ENCODE peak calls at places on chromosomes 5 and 9, in four cellular contexts. One of them, this sample, is unnamed.
A peak's percentile ranks its signal among the peaks of the same experiment; 100 is the strongest.

GRCh38 chr5:118611332-118611945 is 376.9 kb downstream of the DTWD2 start:
- DNase-seq in AG08395: peak; percentile 62
- DNase-seq in stimulated activated naive CD8-positive, alpha-beta T cell treated with anti-CD3 and anti-CD28 coated beads, Interleukin-15, amount 100 ng/mL, for 72 hours: no peak
- DNase-seq in GM10248: peak; percentile 25
- DNase-seq in this sample: no peak

GRCh38 chr9:123246534-123246933 is 21.9 kb downstream of the STRBP start:
- DNase-seq in GM10248: no peak
- DNase-seq in stimulated activated naive CD8-positive, alpha-beta T cell treated with anti-CD3 and anti-CD28 coated beads, Interleukin-15, amount 100 ng/mL, for 72 hours: no peak
- DNase-seq in AG08395: no peak
- DNase-seq in this sample: no peak

GRCh38 chr5:96658272-96658671 is 3.9 kb upstream of the CAST start:
- DNase-seq in AG08395: no peak
- DNase-seq in GM10248: no peak
- DNase-seq in stimulated activated naive CD8-positive, alpha-beta T cell treated with anti-CD3 and anti-CD28 coated beads, Interleukin-15, amount 100 ng/mL, for 72 hours: no peak
- DNase-seq in this sample: no peak

GRCh38 chr5:125367702-125368101 is 621.3 kb upstream of the ZNF608 start:
- DNase-seq in GM10248: no peak
- DNase-seq in AG08395: peak; percentile 31
- DNase-seq in stimulated activated naive CD8-positive, alpha-beta T cell treated with anti-CD3 and anti-CD28 coated beads, Interleukin-15, amount 100 ng/mL, for 72 hours: no peak
- DNase-seq in this sample: no peak

GRCh38 chr9:137670391-137671195 is 51.8 kb downstream of the EHMT1 start:
- DNase-seq in stimulated activated naive CD8-positive, alpha-beta T cell treated with anti-CD3 and anti-CD28 coated beads, Interleukin-15, amount 100 ng/mL, for 72 hours: no peak
- DNase-seq in GM10248: no peak
- DNase-seq in AG08395: no peak
- DNase-seq in this sample: no peak

GRCh38 chr9:126043691-126044090 is 282.9 kb upstream of the MVB12B start:
- DNase-seq in GM10248: no peak
- DNase-seq in AG08395: no peak
- DNase-seq in stimulated activated naive CD8-positive, alpha-beta T cell treated with anti-CD3 and anti-CD28 coated beads, Interleukin-15, amount 100 ng/mL, for 72 hours: no peak
- DNase-seq in this sample: no peak

GRCh38 chr9:70672136-70672535 is 257.7 kb upstream of the KLF9 start:
- DNase-seq in stimulated activated naive CD8-positive, alpha-beta T cell treated with anti-CD3 and anti-CD28 coated beads, Interleukin-15, amount 100 ng/mL, for 72 hours: no peak
- DNase-seq in GM10248: no peak
- DNase-seq in AG08395: peak; percentile 6
- DNase-seq in this sample: no peak

GRCh38 chr9:87889065-87889881 is 6.6 kb downstream of the SPATA31E1 start:
- DNase-seq in AG08395: no peak
- DNase-seq in stimulated activated naive CD8-positive, alpha-beta T cell treated with anti-CD3 and anti-CD28 coated beads, Interleukin-15, amount 100 ng/mL, for 72 hours: no peak
- DNase-seq in GM10248: no peak
- DNase-seq in this sample: no peak

GRCh38 chr5:149854881-149855280 is 89.7 kb downstream of the PDE6A start:
- DNase-seq in AG08395: no peak
- DNase-seq in GM10248: no peak
- DNase-seq in stimulated activated naive CD8-positive, alpha-beta T cell treated with anti-CD3 and anti-CD28 coated beads, Interleukin-15, amount 100 ng/mL, for 72 hours: no peak
- DNase-seq in this sample: no peak

GRCh38 chr5:143403607-143404415 is at the start of gene NR3C1:
- DNase-seq in AG08395: peak; percentile 80
- DNase-seq in GM10248: peak; percentile 82
- DNase-seq in stimulated activated naive CD8-positive, alpha-beta T cell treated with anti-CD3 and anti-CD28 coated beads, Interleukin-15, amount 100 ng/mL, for 72 hours: peak; percentile 91
- DNase-seq in this sample: peak; percentile 29

GRCh38 chr5:81016116-81016515 is 56.0 kb downstream of the RASGRF2 start:
- DNase-seq in AG08395: no peak
- DNase-seq in stimulated activated naive CD8-positive, alpha-beta T cell treated with anti-CD3 and anti-CD28 coated beads, Interleukin-15, amount 100 ng/mL, for 72 hours: no peak
- DNase-seq in GM10248: no peak
- DNase-seq in this sample: no peak

GRCh38 chr9:12813960-12814876 is 39.4 kb downstream of the LURAP1L start:
- DNase-seq in GM10248: no peak
- DNase-seq in AG08395: peak; percentile 92
- DNase-seq in stimulated activated naive CD8-positive, alpha-beta T cell treated with anti-CD3 and anti-CD28 coated beads, Interleukin-15, amount 100 ng/mL, for 72 hours: no peak
- DNase-seq in this sample: peak; percentile 81

GRCh38 chr9:117019242-117019641 is 332.1 kb downstream of the TRIM32 start:
- DNase-seq in stimulated activated naive CD8-positive, alpha-beta T cell treated with anti-CD3 and anti-CD28 coated beads, Interleukin-15, amount 100 ng/mL, for 72 hours: no peak
- DNase-seq in AG08395: no peak
- DNase-seq in GM10248: no peak
- DNase-seq in this sample: no peak

GRCh38 chr5:104184264-104184663 is 621.7 kb upstream of the NUDT12 start:
- DNase-seq in AG08395: no peak
- DNase-seq in GM10248: no peak
- DNase-seq in stimulated activated naive CD8-positive, alpha-beta T cell treated with anti-CD3 and anti-CD28 coated beads, Interleukin-15, amount 100 ng/mL, for 72 hours: no peak
- DNase-seq in this sample: no peak

GRCh38 chr5:54702470-54702869 is 184.9 kb downstream of the SNX18 start:
- DNase-seq in GM10248: no peak
- DNase-seq in AG08395: no peak
- DNase-seq in stimulated activated naive CD8-positive, alpha-beta T cell treated with anti-CD3 and anti-CD28 coated beads, Interleukin-15, amount 100 ng/mL, for 72 hours: no peak
- DNase-seq in this sample: no peak

GRCh38 chr9:104885818-104886709 is 41.9 kb downstream of the ABCA1 start:
- DNase-seq in stimulated activated naive CD8-positive, alpha-beta T cell treated with anti-CD3 and anti-CD28 coated beads, Interleukin-15, amount 100 ng/mL, for 72 hours: no peak
- DNase-seq in AG08395: no peak
- DNase-seq in GM10248: no peak
- DNase-seq in this sample: no peak

This sample was measured in DMS153.